ENCODE peak calls at places on chromosomes 7 and 10, in four cellular contexts. E, N, F and V are unnamed samples.

GRCh38 chr7:35727571-35727970 is 32.6 kb upstream of the HERPUD2 start:
- DNase-seq in E (no peak), N (no peak), F (no peak), V (no peak)

GRCh38 chr7:77537595-77538185 is 595 bp downstream of the PTPN12 start:
- DNase-seq in E (peak), N (peak), F (no peak), V (peak)

GRCh38 chr7:36208406-36208805 is 55.4 kb downstream of the EEPD1 start:
- DNase-seq in E (no peak), N (no peak), F (no peak), V (no peak)

GRCh38 chr7:49580000-49580399 is 193.4 kb upstream of the VWC2 start:
- DNase-seq in E (peak), N (no peak), F (no peak), V (no peak)

GRCh38 chr7:106111671-106112117 is 418 bp downstream of the SYPL1 start:
- DNase-seq in E (peak), N (peak), F (no peak), V (peak)

GRCh38 chr10:127968659-127969058 is 61.8 kb downstream of the PTPRE start:
- DNase-seq in E (no peak), N (no peak), F (no peak), V (no peak)

GRCh38 chr10:4561301-4561700 is 264.7 kb upstream of the AKR1E2 start:
- DNase-seq in E (no peak), N (no peak), F (no peak), V (no peak)

GRCh38 chr7:115356139-115356746 is 434.3 kb downstream of the MDFIC start:
- DNase-seq in E (peak), N (no peak), F (no peak), V (peak)

GRCh38 chr7:30510124-30511074 is 5.8 kb upstream of the GGCT start:
- DNase-seq in E (peak), N (no peak), F (no peak), V (no peak)

GRCh38 chr10:113960617-113961260 is 82.9 kb upstream of the ADRB1 start:
- DNase-seq in E (peak), N (peak), F (no peak), V (no peak)

GRCh38 chr10:97612386-97612785 is 20.9 kb downstream of the MORN4 start:
- DNase-seq in E (peak), N (peak), F (no peak), V (no peak)

GRCh38 chr7:47738563-47739166 is 156.8 kb upstream of the TNS3 start:
- DNase-seq in E (no peak), N (no peak), F (no peak), V (no peak)

GRCh38 chr10:128210215-128211063 is 84.2 kb upstream of the MKI67 start:
- DNase-seq in E (peak), N (peak), F (no peak), V (peak)

GRCh38 chr7:30237271-30237695 is 47.1 kb upstream of the ZNRF2 start:
- DNase-seq in E (no peak), N (peak), F (no peak), V (no peak)

GRCh38 chr10:123665371-123666286 is 526 bp upstream of the GPR26 start:
- DNase-seq in E (peak), N (no peak), F (no peak), V (no peak)

GRCh38 chr10:34723746-34724145 is 91.3 kb downstream of the PARD3 start:
- DNase-seq in E (peak), N (peak), F (no peak), V (no peak)

GRCh38 chr7:138801256-138801655 is 3.3 kb upstream of the ATP6V0A4 start:
- DNase-seq in E (no peak), N (no peak), F (no peak), V (no peak)

GRCh38 chr10:27742926-27743735 is 2.5 kb downstream of the MKX start:
- DNase-seq in E (peak), N (no peak), F (no peak), V (peak)

GRCh38 chr7:80542398-80542797 is 30.5 kb upstream of the GNAT3 start:
- DNase-seq in E (no peak), N (no peak), F (no peak), V (no peak)

GRCh38 chr7:6164491-6164890 is 107.9 kb downstream of the CYTH3 start:
- DNase-seq in E (peak), N (no peak), F (no peak), V (no peak)

GRCh38 chr10:8726087-8726486 is 671.6 kb downstream of the GATA3 start:
- DNase-seq in E (no peak), N (no peak), F (no peak), V (no peak)

GRCh38 chr10:59177031-59177861 is 803 bp downstream of the PHYHIPL start:
- DNase-seq in E (peak), N (no peak), F (no peak), V (no peak)

GRCh38 chr7:97149843-97150242 is 32.3 kb downstream of the SDHAF3 start:
- DNase-seq in E (no peak), N (no peak), F (no peak), V (no peak)

DNA sequence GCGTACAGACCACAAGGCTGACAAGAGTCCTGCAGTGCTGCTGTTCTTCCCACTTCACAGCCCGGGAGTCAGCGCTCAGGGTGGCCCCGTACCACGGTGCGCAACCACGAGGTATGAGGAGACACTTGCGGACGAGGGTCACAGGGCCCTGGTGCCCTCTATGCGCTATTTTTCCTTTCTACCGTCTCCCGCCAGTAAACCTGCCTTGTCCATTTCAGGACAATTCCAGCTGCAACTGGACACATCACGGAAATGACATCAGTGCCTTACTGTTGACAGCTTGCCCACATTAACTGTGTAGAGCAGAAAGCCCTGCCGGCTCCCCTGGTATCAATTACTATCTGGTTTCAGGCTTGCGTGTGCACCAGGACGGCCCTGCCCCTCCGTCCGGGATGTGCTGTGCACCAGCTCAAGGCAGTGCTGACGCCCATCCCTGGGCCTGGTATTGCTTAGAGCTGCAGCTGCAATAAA is 65.0 kb downstream of the ZRANB1 start:
- DNase-seq in E (no peak), N (no peak), F (no peak), V (no peak)
- TF ChIP-seq POLR2AphosphoS5 in E (no peak), N (no peak), F (no peak), V (no peak)

GRCh38 chr10:120398180-120398579 is 58.8 kb upstream of the PLPP4 start:
- DNase-seq in E (no peak), N (no peak), F (no peak), V (no peak)

GRCh38 chr10:120392671-120393079 is 64.4 kb upstream of the PLPP4 start:
- DNase-seq in E (no peak), N (no peak), F (no peak), V (no peak)

GRCh38 chr10:120392245-120392644 is 64.8 kb upstream of the PLPP4 start:
- DNase-seq in E (no peak), N (no peak), F (no peak), V (no peak)

GRCh38 chr10:120396228-120396627 is 60.8 kb upstream of the PLPP4 start:
- DNase-seq in E (no peak), N (no peak), F (no peak), V (no peak)

DNA sequence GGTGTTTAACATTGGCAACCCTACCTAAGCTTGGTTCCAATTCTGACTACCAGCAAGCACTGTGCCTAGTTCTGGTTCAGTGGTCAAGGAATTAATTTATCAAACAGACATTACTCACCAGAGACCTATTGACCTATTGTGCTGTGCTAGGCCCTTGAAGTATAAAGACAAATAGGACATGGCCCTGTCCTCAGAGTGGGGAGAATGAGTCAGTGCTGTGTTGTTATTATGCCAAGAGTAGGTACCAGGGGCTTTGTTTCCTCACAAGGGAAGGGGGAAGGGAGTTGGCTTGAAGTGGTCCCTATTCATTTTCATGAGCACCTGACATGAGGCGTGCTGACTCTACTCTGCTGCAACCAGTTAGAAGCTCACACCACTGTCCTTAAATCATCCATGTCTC is 62.6 kb upstream of the PLPP4 start:
- DNase-seq in E (no peak), N (no peak), F (no peak), V (no peak)
- TF ChIP-seq POLR2AphosphoS5 in E (no peak), N (no peak), F (no peak), V (no peak)

GRCh38 chr10:86961481-86962091 is 3.2 kb downstream of the SNCG start:
- DNase-seq in E (no peak), N (peak), F (no peak), V (no peak)
- TF ChIP-seq POLR2AphosphoS5 in E (no peak), N (no peak), F (no peak), V (no peak)

GRCh38 chr10:132375116-132375794 is 21.7 kb upstream of the PWWP2B start:
- DNase-seq in E (peak), N (peak), F (no peak), V (no peak)
- TF ChIP-seq POLR2AphosphoS5 in E (no peak), N (peak), F (no peak), V (no peak)